ENCODE peak calls at places on chromosome 18, in six cellular contexts. D is NCI-H2081; B is ovary; U is stimulated activated naive CD8-positive, alpha-beta T cell treated with anti-CD3 and anti-CD28 coated beads, Interleukin-15, Interleukin-2, amounts not matched to agents 100 U/mL and 50 U/mL, for 24 hours; G is ascending aorta; T is activated naive CD4-positive, alpha-beta T cell. H is an unnamed sample.

GRCh38 chr18:62759704-62760402 is 44.5 kb downstream of the PHLPP1 start:
- DNase-seq in D (no peak), T (no peak), B (no peak), G (no peak), U (no peak), H (no peak)

GRCh38 chr18:5058768-5059539 is 138.1 kb downstream of the AKAIN1 start:
- DNase-seq in D (no peak), T (peak), U (peak), B (no peak), G (no peak), H (no peak)

GRCh38 chr18:44680271-44681038 is at the start of gene SETBP1:
- DNase-seq in B (peak), T (no peak), G (peak), U (peak), D (peak), H (peak)

GRCh38 chr18:40692871-40693270 is 1262.2 kb upstream of the PIK3C3 start:
- DNase-seq in U (no peak), T (no peak), G (no peak), D (no peak), B (no peak), H (no peak)

GRCh38 chr18:75010260-75010659 is 198.7 kb downstream of the PTGR3 start:
- DNase-seq in T (no peak), G (no peak), B (no peak), D (no peak), U (no peak), H (peak)

GRCh38 chr18:32296851-32297250 is 107.0 kb downstream of the MEP1B start:
- DNase-seq in D (no peak), G (no peak), U (no peak), T (no peak), B (no peak), H (no peak)

GRCh38 chr18:71442830-71443229 is 1101.3 kb downstream of the CBLN2 start:
- DNase-seq in T (no peak), G (no peak), D (peak), U (no peak), B (no peak), H (no peak)

GRCh38 chr18:77984833-77985232 is 735.2 kb downstream of the GALR1 start:
- DNase-seq in B (no peak), T (no peak), D (no peak), G (no peak), U (no peak), H (no peak)

GRCh38 chr18:11987527-11987926 is 6.2 kb downstream of the IMPA2 start:
- DNase-seq in T (no peak), D (no peak), U (no peak), B (no peak), G (peak), H (no peak)

GRCh38 chr18:25898965-25899364 is 191.4 kb downstream of the SS18 start:
- DNase-seq in B (no peak), D (no peak), G (no peak), U (no peak), T (no peak), H (no peak)

GRCh38 chr18:48922801-48923730 is 27.7 kb downstream of the SMAD7 start:
- DNase-seq in B (peak), U (no peak), D (no peak), G (peak), T (no peak), H (no peak)

H was measured in trophoblast cell.